ENCODE peak calls at places on chromosomes 12 and 14, in five cellular contexts. P is brain microvascular endothelial cell, S is fibroblast of villous mesenchyme, E is ovary, M is GM23338. Y is an unnamed sample.

GRCh38 chr12:50400104-50400637 is 514 bp upstream of the LARP4 start:
- DNase-seq in E (no peak), S (no peak), P (no peak), M (no peak), Y (no peak)

GRCh38 chr12:91990525-91990924 is 155.1 kb downstream of the BTG1 start:
- DNase-seq in P (no peak), S (peak; percentile 44), M (no peak), E (no peak), Y (peak; percentile 39)

GRCh38 chr12:100578923-100579322 is 5.4 kb downstream of the GAS2L3 start:
- DNase-seq in P (no peak), E (no peak), S (no peak), M (no peak), Y (no peak)

GRCh38 chr12:124696689-124697476 is 129.5 kb upstream of the NCOR2 start:
- DNase-seq in E (no peak), M (no peak), P (no peak), S (no peak), Y (peak; percentile 36)

GRCh38 chr12:27324452-27324999 is 8.1 kb upstream of the BMAL2 start:
- DNase-seq in P (no peak), M (no peak), E (no peak), S (no peak), Y (no peak)

GRCh38 chr14:91154851-91155625 is 41.2 kb downstream of the DGLUCY start:
- DNase-seq in P (peak; percentile 67), M (no peak), S (peak; percentile 93), E (peak; percentile 58), Y (peak; percentile 73)

GRCh38 chr14:92386637-92387036 is 63.7 kb downstream of the SLC24A4 start:
- DNase-seq in M (no peak), P (no peak), S (peak; percentile 76), E (no peak), Y (no peak)

GRCh38 chr12:120522568-120522967 is 6.4 kb downstream of the COQ5 start:
- DNase-seq in M (no peak), P (no peak), E (no peak), S (no peak), Y (no peak)

GRCh38 chr14:28102814-28103213 is 663.8 kb upstream of the FOXG1 start:
- DNase-seq in P (no peak), S (no peak), E (no peak), M (no peak), Y (peak; percentile 48)

GRCh38 chr12:48933664-48934311 is 8.5 kb upstream of the FKBP11 start:
- DNase-seq in E (no peak), M (no peak), P (no peak), S (no peak), Y (no peak)

DNA sequence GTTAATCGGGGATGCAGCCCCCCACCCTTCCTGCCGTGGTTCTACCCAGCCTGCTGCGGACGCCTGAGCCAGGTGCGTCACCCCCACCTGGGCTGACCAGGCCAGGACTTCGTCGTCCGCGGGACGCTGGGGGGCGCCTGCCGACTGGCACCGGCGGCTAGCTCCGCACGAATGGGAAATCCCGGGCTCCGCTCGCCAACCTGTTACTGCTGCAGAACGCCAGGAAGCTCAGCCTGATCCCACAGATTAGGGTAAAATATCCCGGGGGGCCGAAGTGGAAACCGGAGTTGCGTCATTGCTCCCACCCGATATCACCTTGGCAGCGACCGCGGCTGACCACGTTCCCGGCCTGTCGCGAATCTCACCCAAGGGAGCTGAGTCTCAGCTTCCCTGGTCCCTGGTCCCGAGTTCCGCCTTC is 528 bp upstream of the VDR start:
- DNase-seq in M (peak; percentile 85), E (peak; percentile 56), S (no peak), P (no peak), Y (no peak)
- TF ChIP-seq CTCF in M (peak; percentile 81), E (peak; percentile 29), S (peak; percentile 29), P (peak; percentile 56), Y (peak; percentile 26)

DNA sequence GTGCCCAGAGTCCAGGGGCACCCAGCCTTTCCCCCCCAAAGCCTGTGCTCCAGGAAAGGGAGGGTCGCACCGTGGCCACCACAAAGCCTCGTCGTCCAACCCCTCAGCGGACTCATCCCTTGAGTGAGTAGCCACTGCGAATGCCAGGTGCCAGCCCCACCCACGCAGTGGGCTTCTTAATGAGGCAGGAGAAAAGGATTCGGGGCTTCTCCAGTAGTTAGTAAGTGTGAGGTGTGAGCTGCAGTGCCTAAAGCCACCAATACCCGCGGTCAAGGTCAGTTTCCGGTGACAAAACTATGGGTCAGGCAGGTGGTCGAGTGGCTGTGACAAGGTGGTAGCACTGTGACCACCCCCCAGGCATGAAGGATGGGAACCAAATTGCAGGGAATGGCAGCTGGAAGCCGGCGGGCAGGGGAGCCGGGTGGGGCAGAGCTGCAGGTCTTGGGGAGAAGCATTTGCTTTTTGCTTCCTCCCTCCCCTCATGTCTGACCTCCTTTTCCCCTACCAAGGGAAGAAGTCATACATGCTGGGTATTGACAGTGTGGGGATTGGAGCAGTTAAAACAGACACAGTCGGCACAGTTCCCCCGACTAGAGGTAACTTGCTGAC is 8.0 kb downstream of the RAN start:
- DNase-seq in S (no peak), E (no peak), P (no peak), M (peak; percentile 45), Y (no peak)
- H3K4me3 ChIP-seq in S (no peak overlapping the region), E (no peak overlapping the region), P (no peak overlapping the region), M (no peak overlapping the region), Y (peak overlapping the region; percentile 39)

GRCh38 chr14:75229923-75230792 is 48.5 kb upstream of the FOS start:
- DNase-seq in E (no peak), P (peak; percentile 41), M (peak; percentile 70), S (peak; percentile 22), Y (peak; percentile 76)
- TF ChIP-seq CTCF in E (no peak), P (peak; percentile 12), M (no peak), S (no peak), Y (peak; percentile 28)

GRCh38 chr12:31524791-31525495 is 66.0 kb downstream of the DENND5B start:
- DNase-seq in M (no peak), E (no peak), S (peak; percentile 73), P (no peak), Y (peak; percentile 43)
- H3K4me3 ChIP-seq in M (no peak overlapping the region), E (no peak overlapping the region), S (no peak overlapping the region), P (no peak overlapping the region), Y (no peak overlapping the region)

Y was measured in cardiac fibroblast.